ENCODE peak calls at places on chromosome 13, in seven cellular contexts. One of them, this sample, is unnamed.

GRCh38 chr13:108897955-108898354 is 268.5 kb downstream of the MYO16 start:
- DNase-seq in body of pancreas: no peak
- DNase-seq in cardiac muscle cell: no peak
- DNase-seq in fibroblast of mammary gland: peak
- DNase-seq in cardiac fibroblast: no peak
- DNase-seq in BJ: no peak
- DNase-seq in astrocyte of the spinal cord: no peak
- DNase-seq in this sample: no peak

GRCh38 chr13:61770697-61771096 is 355.0 kb upstream of the PCDH20 start:
- DNase-seq in cardiac fibroblast: no peak
- DNase-seq in BJ: no peak
- DNase-seq in astrocyte of the spinal cord: no peak
- DNase-seq in fibroblast of mammary gland: no peak
- DNase-seq in body of pancreas: no peak
- DNase-seq in cardiac muscle cell: peak
- DNase-seq in this sample: no peak

GRCh38 chr13:24286624-24287023 is 22.8 kb upstream of the C1QTNF9 start:
- DNase-seq in astrocyte of the spinal cord: no peak
- DNase-seq in cardiac fibroblast: no peak
- DNase-seq in body of pancreas: no peak
- DNase-seq in cardiac muscle cell: no peak
- DNase-seq in BJ: no peak
- DNase-seq in fibroblast of mammary gland: no peak
- DNase-seq in this sample: no peak

GRCh38 chr13:23467048-23467931 is 33.8 kb upstream of the SACS start:
- DNase-seq in body of pancreas: no peak
- DNase-seq in cardiac fibroblast: no peak
- DNase-seq in astrocyte of the spinal cord: no peak
- DNase-seq in BJ: peak
- DNase-seq in fibroblast of mammary gland: peak
- DNase-seq in cardiac muscle cell: peak
- DNase-seq in this sample: peak

GRCh38 chr13:98976338-98976737 is 1.5 kb downstream of the DOCK9 start:
- DNase-seq in fibroblast of mammary gland: peak
- DNase-seq in astrocyte of the spinal cord: peak
- DNase-seq in BJ: no peak
- DNase-seq in cardiac fibroblast: peak
- DNase-seq in body of pancreas: no peak
- DNase-seq in cardiac muscle cell: no peak
- DNase-seq in this sample: peak

GRCh38 chr13:39918837-39919236 is 263.4 kb downstream of the COG6 start:
- DNase-seq in cardiac muscle cell: no peak
- DNase-seq in body of pancreas: no peak
- DNase-seq in fibroblast of mammary gland: peak
- DNase-seq in cardiac fibroblast: peak
- DNase-seq in BJ: no peak
- DNase-seq in astrocyte of the spinal cord: no peak
- DNase-seq in this sample: peak

GRCh38 chr13:89486065-89486464 is 1814.9 kb downstream of the SLITRK5 start:
- DNase-seq in astrocyte of the spinal cord: no peak
- DNase-seq in body of pancreas: no peak
- DNase-seq in BJ: no peak
- DNase-seq in cardiac fibroblast: no peak
- DNase-seq in fibroblast of mammary gland: no peak
- DNase-seq in cardiac muscle cell: no peak
- DNase-seq in this sample: no peak

GRCh38 chr13:97506511-97506910 is 72.5 kb downstream of the RAP2A start:
- DNase-seq in cardiac muscle cell: no peak
- DNase-seq in body of pancreas: no peak
- DNase-seq in BJ: no peak
- DNase-seq in cardiac fibroblast: peak
- DNase-seq in fibroblast of mammary gland: peak
- DNase-seq in astrocyte of the spinal cord: no peak
- DNase-seq in this sample: peak

GRCh38 chr13:31174018-31174417 is 12.3 kb upstream of the HSPH1 start:
- DNase-seq in BJ: no peak
- DNase-seq in astrocyte of the spinal cord: peak
- DNase-seq in cardiac muscle cell: no peak
- DNase-seq in body of pancreas: no peak
- DNase-seq in fibroblast of mammary gland: peak
- DNase-seq in cardiac fibroblast: peak
- DNase-seq in this sample: no peak

GRCh38 chr13:98141938-98142426 is 912 bp upstream of the FARP1 start:
- DNase-seq in fibroblast of mammary gland: no peak
- DNase-seq in body of pancreas: peak
- DNase-seq in cardiac muscle cell: no peak
- DNase-seq in astrocyte of the spinal cord: no peak
- DNase-seq in cardiac fibroblast: no peak
- DNase-seq in BJ: no peak
- DNase-seq in this sample: peak

GRCh38 chr13:49298903-49299605 is 51.3 kb downstream of the CDADC1 start:
- DNase-seq in body of pancreas: no peak
- DNase-seq in BJ: no peak
- DNase-seq in fibroblast of mammary gland: no peak
- DNase-seq in cardiac fibroblast: no peak
- DNase-seq in astrocyte of the spinal cord: no peak
- DNase-seq in cardiac muscle cell: no peak
- DNase-seq in this sample: no peak

GRCh38 chr13:49303533-49304252 is 56.0 kb downstream of the CDADC1 start:
- DNase-seq in astrocyte of the spinal cord: no peak
- DNase-seq in fibroblast of mammary gland: no peak
- DNase-seq in body of pancreas: peak
- DNase-seq in cardiac muscle cell: no peak
- DNase-seq in BJ: no peak
- DNase-seq in cardiac fibroblast: no peak
- DNase-seq in this sample: no peak

GRCh38 chr13:49302222-49302621 is 54.5 kb downstream of the CDADC1 start:
- DNase-seq in astrocyte of the spinal cord: no peak
- DNase-seq in body of pancreas: no peak
- DNase-seq in BJ: no peak
- DNase-seq in fibroblast of mammary gland: no peak
- DNase-seq in cardiac muscle cell: no peak
- DNase-seq in cardiac fibroblast: no peak
- DNase-seq in this sample: no peak

GRCh38 chr13:49302817-49303216 is 55.1 kb downstream of the CDADC1 start:
- DNase-seq in BJ: no peak
- DNase-seq in fibroblast of mammary gland: no peak
- DNase-seq in cardiac fibroblast: no peak
- DNase-seq in astrocyte of the spinal cord: no peak
- DNase-seq in cardiac muscle cell: no peak
- DNase-seq in body of pancreas: no peak
- DNase-seq in this sample: no peak

GRCh38 chr13:49300716-49301589 is 53.2 kb downstream of the CDADC1 start:
- DNase-seq in astrocyte of the spinal cord: peak
- DNase-seq in fibroblast of mammary gland: peak
- DNase-seq in cardiac muscle cell: peak
- DNase-seq in body of pancreas: peak
- DNase-seq in BJ: no peak
- DNase-seq in cardiac fibroblast: peak
- DNase-seq in this sample: peak
- H3K4me3 ChIP-seq in astrocyte of the spinal cord: no peak
- H3K4me3 ChIP-seq in fibroblast of mammary gland: peak
- H3K4me3 ChIP-seq in cardiac muscle cell: no peak
- H3K4me3 ChIP-seq in body of pancreas: no peak
- H3K4me3 ChIP-seq in BJ: no peak
- H3K4me3 ChIP-seq in cardiac fibroblast: peak
- H3K4me3 ChIP-seq in this sample: no peak

GRCh38 chr13:110387451-110388140 is 80.5 kb downstream of the COL4A2 start:
- DNase-seq in cardiac muscle cell: no peak
- DNase-seq in astrocyte of the spinal cord: peak
- DNase-seq in BJ: no peak
- DNase-seq in cardiac fibroblast: peak
- DNase-seq in fibroblast of mammary gland: peak
- DNase-seq in body of pancreas: no peak
- DNase-seq in this sample: no peak
- TF ChIP-seq CTCF in cardiac muscle cell: no peak
- TF ChIP-seq CTCF in astrocyte of the spinal cord: no peak
- TF ChIP-seq CTCF in BJ: no peak
- TF ChIP-seq CTCF in cardiac fibroblast: no peak
- TF ChIP-seq CTCF in fibroblast of mammary gland: no peak
- TF ChIP-seq CTCF in body of pancreas: no peak
- TF ChIP-seq CTCF in this sample: no peak

DNA sequence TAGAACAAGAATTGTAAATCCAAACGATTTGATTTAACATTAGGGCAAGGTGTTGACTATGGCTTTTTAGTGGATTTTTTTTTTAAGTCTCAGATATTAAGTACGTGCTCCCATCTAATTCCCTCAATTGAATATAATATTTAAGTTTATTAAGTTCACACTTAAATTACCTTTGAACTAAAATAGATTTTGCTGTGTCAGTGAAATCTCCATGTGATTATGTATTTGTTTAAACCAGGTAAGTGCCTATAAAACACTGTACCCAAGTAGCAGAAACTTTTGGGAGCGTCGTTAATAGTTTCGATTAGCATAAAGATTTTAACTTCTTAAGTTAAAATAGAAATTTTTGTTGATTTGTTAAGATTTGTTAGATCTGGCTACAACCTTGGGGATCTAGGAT is 1.6 kb downstream of the CLN5 start:
- DNase-seq in cardiac muscle cell: no peak
- DNase-seq in astrocyte of the spinal cord: no peak
- DNase-seq in BJ: no peak
- DNase-seq in fibroblast of mammary gland: no peak
- DNase-seq in cardiac fibroblast: no peak
- DNase-seq in body of pancreas: no peak
- DNase-seq in this sample: no peak
- H3K4me3 ChIP-seq in cardiac muscle cell: no peak
- H3K4me3 ChIP-seq in astrocyte of the spinal cord: no peak
- H3K4me3 ChIP-seq in BJ: no peak
- H3K4me3 ChIP-seq in fibroblast of mammary gland: no peak
- H3K4me3 ChIP-seq in cardiac fibroblast: no peak
- H3K4me3 ChIP-seq in body of pancreas: no peak
- H3K4me3 ChIP-seq in this sample: no peak

GRCh38 chr13:71218960-71219359 is 648.0 kb downstream of the DACH1 start:
- DNase-seq in cardiac muscle cell: peak
- DNase-seq in body of pancreas: no peak
- DNase-seq in astrocyte of the spinal cord: no peak
- DNase-seq in BJ: no peak
- DNase-seq in cardiac fibroblast: no peak
- DNase-seq in fibroblast of mammary gland: no peak
- DNase-seq in this sample: no peak
- TF ChIP-seq CTCF in cardiac muscle cell: no peak
- TF ChIP-seq CTCF in body of pancreas: no peak
- TF ChIP-seq CTCF in astrocyte of the spinal cord: peak
- TF ChIP-seq CTCF in BJ: no peak
- TF ChIP-seq CTCF in cardiac fibroblast: no peak
- TF ChIP-seq CTCF in fibroblast of mammary gland: no peak
- TF ChIP-seq CTCF in this sample: no peak

GRCh38 chr13:110301606-110302131 is 5.3 kb downstream of the COL4A1 start:
- DNase-seq in BJ: no peak
- DNase-seq in cardiac muscle cell: no peak
- DNase-seq in fibroblast of mammary gland: peak
- DNase-seq in body of pancreas: no peak
- DNase-seq in cardiac fibroblast: peak
- DNase-seq in astrocyte of the spinal cord: peak
- DNase-seq in this sample: peak

GRCh38 chr13:110302986-110303385 is 4.0 kb downstream of the COL4A1 start:
- DNase-seq in body of pancreas: no peak
- DNase-seq in cardiac fibroblast: peak
- DNase-seq in fibroblast of mammary gland: no peak
- DNase-seq in astrocyte of the spinal cord: no peak
- DNase-seq in cardiac muscle cell: no peak
- DNase-seq in BJ: no peak
- DNase-seq in this sample: no peak

GRCh38 chr13:110301083-110301482 is 5.9 kb downstream of the COL4A1 start:
- DNase-seq in astrocyte of the spinal cord: no peak
- DNase-seq in cardiac muscle cell: no peak
- DNase-seq in fibroblast of mammary gland: no peak
- DNase-seq in BJ: no peak
- DNase-seq in cardiac fibroblast: peak
- DNase-seq in body of pancreas: no peak
- DNase-seq in this sample: no peak

GRCh38 chr13:110303644-110304043 is 3.3 kb downstream of the COL4A1 start:
- DNase-seq in fibroblast of mammary gland: no peak
- DNase-seq in cardiac fibroblast: no peak
- DNase-seq in BJ: no peak
- DNase-seq in astrocyte of the spinal cord: no peak
- DNase-seq in cardiac muscle cell: no peak
- DNase-seq in body of pancreas: no peak
- DNase-seq in this sample: no peak

GRCh38 chr13:110302154-110302553 is 4.8 kb downstream of the COL4A1 start:
- DNase-seq in fibroblast of mammary gland: no peak
- DNase-seq in cardiac fibroblast: no peak
- DNase-seq in BJ: no peak
- DNase-seq in astrocyte of the spinal cord: no peak
- DNase-seq in cardiac muscle cell: no peak
- DNase-seq in body of pancreas: no peak
- DNase-seq in this sample: no peak
- H3K4me3 ChIP-seq in fibroblast of mammary gland: no peak
- H3K4me3 ChIP-seq in cardiac fibroblast: peak
- H3K4me3 ChIP-seq in BJ: no peak
- H3K4me3 ChIP-seq in astrocyte of the spinal cord: no peak
- H3K4me3 ChIP-seq in cardiac muscle cell: no peak
- H3K4me3 ChIP-seq in body of pancreas: no peak
- H3K4me3 ChIP-seq in this sample: no peak

DNA sequence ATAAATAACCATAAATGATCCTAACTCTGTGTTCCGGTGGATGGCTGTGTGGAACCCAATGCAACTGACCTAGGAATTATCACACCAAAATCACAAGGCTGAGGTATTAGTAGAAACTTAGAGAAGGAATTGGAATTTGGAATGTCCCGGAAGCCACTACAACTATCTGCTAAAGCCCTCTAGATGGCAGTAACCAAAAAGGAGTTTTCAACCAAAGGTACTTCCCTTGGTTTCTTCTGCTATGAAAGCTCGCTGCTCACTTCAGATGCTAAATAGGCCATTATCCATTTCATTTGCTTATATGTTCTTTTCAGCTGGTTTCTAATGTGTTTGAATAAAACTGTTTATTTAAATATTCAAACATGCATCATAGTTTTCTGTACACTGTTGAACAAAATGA is 1589.1 kb upstream of the SPRY2 start:
- DNase-seq in cardiac fibroblast: peak
- DNase-seq in astrocyte of the spinal cord: peak
- DNase-seq in body of pancreas: no peak
- DNase-seq in fibroblast of mammary gland: peak
- DNase-seq in BJ: no peak
- DNase-seq in cardiac muscle cell: peak
- DNase-seq in this sample: no peak
- TF ChIP-seq CTCF in cardiac fibroblast: no peak
- TF ChIP-seq CTCF in astrocyte of the spinal cord: peak
- TF ChIP-seq CTCF in body of pancreas: peak
- TF ChIP-seq CTCF in fibroblast of mammary gland: no peak
- TF ChIP-seq CTCF in BJ: peak
- TF ChIP-seq CTCF in cardiac muscle cell: peak
- TF ChIP-seq CTCF in this sample: no peak